ENCODE peak calls at places on chromosomes 7 and 10, in six cellular contexts. A is IMR-90, P is neuronal stem cell, N is H1, J is H9, L is trophoblast cell. U is an unnamed sample.
A peak's percentile ranks its signal among the peaks of the same experiment; 100 is the strongest.

GRCh38 chr7:132472463-132473120 is 103.7 kb downstream of the PLXNA4 start:
- DNase-seq in A (no peak), P (no peak), N (no peak), J (no peak), L (peak; percentile 41), U (peak; percentile 56)

GRCh38 chr7:14340415-14341079 is 351.1 kb upstream of the ETV1 start:
- DNase-seq in A (no peak), P (no peak), N (no peak), J (no peak), L (no peak), U (no peak)

GRCh38 chr10:122126763-122127659 is 138.0 kb downstream of the TACC2 start:
- DNase-seq in A (peak; percentile 97), P (no peak), N (no peak), J (peak; percentile 46), L (peak; percentile 30), U (peak; percentile 96)

GRCh38 chr10:109205929-109206585 is 717.3 kb downstream of the XPNPEP1 start:
- DNase-seq in A (peak; percentile 93), P (no peak), N (no peak), J (no peak), L (peak; percentile 69), U (peak; percentile 80)

GRCh38 chr10:122149607-122150505 is 121.2 kb upstream of the BTBD16 start:
- DNase-seq in A (no peak), P (no peak), N (no peak), J (no peak), L (no peak), U (no peak)

GRCh38 chr10:79054203-79055099 is 14.3 kb upstream of the ZMIZ1 start:
- DNase-seq in A (no peak), P (no peak), N (no peak), J (no peak), L (no peak), U (no peak)

GRCh38 chr7:17101207-17101696 is 197.2 kb upstream of the AHR start:
- DNase-seq in A (no peak), P (no peak), N (no peak), J (no peak), L (no peak), U (no peak)

GRCh38 chr7:46626261-46627037 is 705.4 kb upstream of the IGFBP3 start:
- DNase-seq in A (no peak), P (no peak), N (no peak), J (no peak), L (no peak), U (no peak)

GRCh38 chr10:93566435-93567276 is at the start of gene FFAR4:
- DNase-seq in A (no peak), P (no peak), N (no peak), J (peak; percentile 64), L (no peak), U (peak; percentile 8)

GRCh38 chr10:124589491-124590006 is 127.9 kb downstream of the LHPP start:
- DNase-seq in A (no peak), P (no peak), N (no peak), J (no peak), L (no peak), U (no peak)

GRCh38 chr10:104316321-104317099 is 21.8 kb downstream of the ITPRIP start:
- DNase-seq in A (no peak), P (no peak), N (no peak), J (no peak), L (no peak), U (no peak)

GRCh38 chr7:157017639-157018327 is 7.3 kb upstream of the MNX1 start:
- DNase-seq in A (no peak), P (no peak), N (no peak), J (peak; percentile 47), L (no peak), U (no peak)

GRCh38 chr10:1244493-1244892 is 188.3 kb downstream of the WDR37 start:
- DNase-seq in A (no peak), P (no peak), N (no peak), J (no peak), L (no peak), U (no peak)

GRCh38 chr10:24463683-24464426 is 254.9 kb downstream of the KIAA1217 start:
- DNase-seq in A (peak; percentile 98), P (no peak), N (no peak), J (no peak), L (peak; percentile 82), U (peak; percentile 87)

GRCh38 chr7:7969306-7970112 is 913 bp downstream of the GLCCI1 start:
- DNase-seq in A (peak; percentile 40), P (peak; percentile 54), N (no peak), J (peak; percentile 39), L (peak; percentile 17), U (peak; percentile 66)

GRCh38 chr7:110017405-110017804 is 1073.5 kb upstream of the LRRN3 start:
- DNase-seq in A (no peak), P (no peak), N (no peak), J (no peak), L (peak; percentile 11), U (no peak)

GRCh38 chr7:22855049-22855392 is 32.4 kb upstream of the TOMM7 start:
- DNase-seq in A (no peak), P (no peak), N (no peak), J (no peak), L (no peak), U (no peak)
- H4K8ac ChIP-seq in A (peak overlapping the region; percentile 94), P (no peak overlapping the region), N (peak overlapping the region; percentile 91), J (no peak overlapping the region), L (peak overlapping the region; percentile 92), U (peak overlapping the region; percentile 93)

DNA sequence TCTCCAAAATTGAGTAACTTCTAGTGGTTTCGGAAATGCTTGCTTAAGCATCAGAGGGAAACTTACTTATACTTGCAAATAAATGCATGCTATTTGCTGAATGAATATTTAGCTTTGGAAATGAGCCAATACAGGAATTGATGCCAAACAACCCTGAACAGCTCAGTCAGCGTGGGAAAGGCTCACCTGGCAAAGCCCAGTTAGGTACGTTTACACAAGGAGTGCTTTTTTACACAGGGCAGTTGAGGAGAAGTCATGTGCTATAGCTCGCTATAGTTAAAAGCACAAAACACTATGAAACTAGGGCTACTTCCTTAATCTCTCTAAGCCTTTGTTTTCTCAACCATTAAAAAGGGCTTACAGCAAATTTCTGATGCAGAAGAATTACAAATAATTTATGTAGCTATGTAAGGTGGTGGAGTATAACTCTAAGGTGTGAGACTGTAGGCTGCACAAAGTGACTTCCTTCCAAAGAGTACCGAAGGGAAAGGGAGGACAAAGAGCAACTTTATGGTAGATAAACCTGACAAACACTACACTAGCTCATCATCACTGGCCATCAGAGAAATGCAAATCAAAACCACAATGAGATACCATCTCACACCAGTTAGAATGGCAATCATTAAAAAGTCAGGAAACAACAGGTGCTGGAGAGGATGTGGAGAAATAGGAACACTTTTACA is 498.3 kb downstream of the PHTF2 start:
- DNase-seq in A (no peak), P (no peak), N (no peak), J (no peak), L (no peak), U (no peak)
- H2AFZ ChIP-seq in A (no peak overlapping the region), P (no peak overlapping the region), N (no peak overlapping the region), J (no peak overlapping the region), L (no peak overlapping the region), U (no peak overlapping the region)

DNA sequence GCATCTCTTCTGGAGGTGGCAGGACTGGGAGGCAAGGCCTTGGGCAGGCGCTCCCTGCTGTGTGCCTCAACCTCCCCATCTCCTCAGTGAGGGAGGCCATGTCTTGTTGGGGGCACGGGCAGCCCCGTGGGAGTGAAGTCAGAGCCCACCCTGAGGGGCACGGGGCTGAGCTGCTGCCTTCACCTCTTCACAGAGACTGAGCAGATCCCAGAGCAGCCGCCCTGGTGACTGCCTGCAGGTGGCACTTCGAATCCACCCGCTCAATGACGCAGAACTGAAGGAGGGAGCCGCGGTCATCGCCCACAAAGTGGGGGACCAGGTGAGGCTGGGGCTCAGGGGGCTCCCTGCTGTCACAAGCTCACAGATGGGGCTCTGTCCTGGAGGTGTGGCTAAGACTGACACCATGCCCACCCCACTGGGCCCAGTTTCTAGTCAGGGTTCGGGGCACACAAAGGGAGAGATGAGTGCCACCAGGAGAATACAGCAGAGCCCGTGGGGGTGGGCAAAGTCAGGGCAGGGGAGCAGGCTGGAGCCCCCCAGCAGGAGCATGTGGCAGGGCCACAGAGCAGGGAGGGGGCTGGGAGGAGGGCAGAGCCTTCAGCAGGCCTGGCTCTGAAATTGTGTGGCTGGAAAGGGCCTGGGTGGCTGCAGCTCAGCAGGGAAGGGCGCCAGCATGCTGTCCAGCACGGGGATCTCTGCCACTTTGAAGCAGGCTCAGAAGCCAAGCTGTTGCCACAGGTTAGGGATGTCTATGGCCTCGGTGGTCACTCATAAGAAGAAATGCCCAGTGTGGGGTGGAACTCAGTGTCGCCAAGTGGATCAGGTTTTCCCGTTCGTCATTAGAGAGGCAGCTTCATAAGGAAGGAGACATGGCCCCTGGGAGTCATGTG is 18.8 kb upstream of the CHST12 start:
- DNase-seq in A (no peak), P (no peak), N (no peak), J (no peak), L (no peak), U (no peak)
- H4K8ac ChIP-seq in A (no peak overlapping the region), P (no peak overlapping the region), N (no peak overlapping the region), J (no peak overlapping the region), L (no peak overlapping the region), U (no peak overlapping the region)

GRCh38 chr10:131775833-131776232 is 125.0 kb upstream of the PPP2R2D start:
- DNase-seq in A (no peak), P (no peak), N (no peak), J (no peak), L (no peak), U (no peak)

GRCh38 chr10:131773989-131774343 is 126.8 kb upstream of the PPP2R2D start:
- DNase-seq in A (no peak), P (no peak), N (no peak), J (no peak), L (no peak), U (no peak)

GRCh38 chr10:131774618-131775443 is 126.0 kb upstream of the PPP2R2D start:
- DNase-seq in A (no peak), P (no peak), N (no peak), J (peak; percentile 19), L (no peak), U (no peak)

GRCh38 chr10:131776496-131776895 is 124.3 kb upstream of the PPP2R2D start:
- DNase-seq in A (no peak), P (no peak), N (no peak), J (peak; percentile 30), L (no peak), U (no peak)

DNA sequence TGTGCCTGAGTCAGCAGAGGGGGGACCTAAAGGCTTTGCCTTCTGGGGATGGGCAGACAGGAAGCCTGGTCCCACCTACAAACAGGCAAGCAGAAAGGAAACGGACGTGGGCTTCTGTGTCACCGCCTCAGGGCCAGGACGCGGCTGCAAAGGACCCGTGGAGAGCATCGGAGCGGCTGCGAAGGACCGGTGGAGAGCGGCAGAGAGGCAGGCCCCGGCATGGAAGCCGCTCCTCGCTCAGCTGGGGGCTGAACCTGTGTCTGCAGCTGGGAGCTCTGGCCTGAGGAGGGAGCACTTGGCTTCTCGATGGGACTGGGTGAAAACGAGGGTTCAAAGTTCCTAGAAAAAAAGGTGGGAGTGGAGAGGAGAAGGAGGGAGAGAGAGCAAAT is 125.4 kb upstream of the PPP2R2D start:
- DNase-seq in A (no peak), P (no peak), N (no peak), J (peak; percentile 81), L (no peak), U (no peak)
- H2AFZ ChIP-seq in A (no peak overlapping the region), P (no peak overlapping the region), N (peak overlapping the region; percentile 37), J (no peak overlapping the region), L (no peak overlapping the region), U (no peak overlapping the region)

U was measured in mesenchymal stem cell.